ENCODE peak calls at places on chromosomes 4 and X, in ten cellular contexts. O is activated T-cell treated with anti-CD3 and anti-CD28 coated beads, Interleukin-2, amount 50 U/mL, for 72 hours; M is uterus; U is activated CD8-positive, alpha-beta memory T cell treated with anti-CD3 and anti-CD28 coated beads for 4 hours; V is SK-N-MC; Z is LoVo; S is progenitor cell of endocrine pancreas; J is PC-3; A is stimulated activated CD4-positive, alpha-beta T cell treated with anti-CD3 and anti-CD28 coated beads, Interleukin-4, amount 100 ng/mL, for 24 hours; D is kidney tubule cell. F is an unnamed sample.

GRCh38 chrX:84475596-84475995 is 26.7 kb downstream of the HDX start:
- DNase-seq in O (no peak), M (no peak), U (no peak), V (no peak), Z (no peak), S (no peak), J (no peak), A (no peak), D (no peak), F (no peak)

GRCh38 chr4:22019676-22020075 is 71.1 kb upstream of the KCNIP4 start:
- DNase-seq in O (no peak), M (no peak), U (no peak), V (no peak), Z (no peak), S (no peak), J (peak), A (no peak), D (no peak), F (no peak)

GRCh38 chr4:114384629-114385028 is 214.0 kb upstream of the UGT8 start:
- DNase-seq in O (no peak), M (no peak), U (no peak), V (peak), Z (peak), S (no peak), J (peak), A (no peak), D (peak), F (peak)

GRCh38 chrX:118228041-118228440 is 111.4 kb upstream of the KLHL13 start:
- DNase-seq in O (no peak), M (no peak), U (no peak), V (no peak), Z (no peak), S (no peak), J (no peak), A (no peak), D (no peak), F (no peak)

GRCh38 chr4:104064650-104065577 is 345.1 kb upstream of the TACR3 start:
- DNase-seq in O (peak), M (no peak), U (no peak), V (peak), Z (peak), S (peak), J (peak), A (peak), D (peak), F (peak)

GRCh38 chr4:3733195-3733594 is 33.0 kb upstream of the ADRA2C start:
- DNase-seq in O (no peak), M (no peak), U (no peak), V (no peak), Z (no peak), S (no peak), J (no peak), A (no peak), D (no peak), F (no peak)

GRCh38 chr4:11505225-11505971 is 76.7 kb upstream of the HS3ST1 start:
- DNase-seq in O (peak), M (no peak), U (peak), V (no peak), Z (peak), S (no peak), J (peak), A (peak), D (peak), F (peak)

GRCh38 chr4:78656968-78657445 is 105.4 kb downstream of the ANXA3 start:
- DNase-seq in O (no peak), M (no peak), U (no peak), V (no peak), Z (no peak), S (no peak), J (no peak), A (peak), D (no peak), F (no peak)

GRCh38 chr4:84708406-84709135 is 125.6 kb downstream of the CDS1 start:
- DNase-seq in O (no peak), M (no peak), U (no peak), V (no peak), Z (no peak), S (no peak), J (no peak), A (no peak), D (peak), F (peak)

GRCh38 chr4:182881928-182882327 is 35.3 kb downstream of the DCTD start:
- DNase-seq in O (no peak), M (no peak), U (no peak), V (no peak), Z (no peak), S (no peak), J (no peak), A (no peak), D (no peak), F (no peak)

GRCh38 chr4:16083217-16084191 is at the start of gene PROM1:
- DNase-seq in O (peak), M (no peak), U (no peak), V (no peak), Z (peak), S (peak), J (no peak), A (no peak), D (peak), F (no peak)

GRCh38 chrX:43581888-43582539 is 74.1 kb upstream of the MAOA start:
- DNase-seq in O (no peak), M (no peak), U (no peak), V (no peak), Z (no peak), S (no peak), J (no peak), A (no peak), D (no peak), F (peak)

GRCh38 chr4:182289809-182290208 is 46.6 kb downstream of the TENM3 start:
- DNase-seq in O (no peak), M (no peak), U (no peak), V (no peak), Z (no peak), S (no peak), J (no peak), A (no peak), D (no peak), F (no peak)

GRCh38 chr4:65069177-65069576 is 601.1 kb downstream of the EPHA5 start:
- DNase-seq in O (no peak), M (no peak), U (no peak), V (no peak), Z (no peak), S (no peak), J (no peak), A (no peak), D (no peak), F (no peak)

GRCh38 chrX:107716045-107716684 is 59.4 kb downstream of the TSC22D3 start:
- DNase-seq in O (peak), M (peak), U (no peak), V (no peak), Z (no peak), S (peak), J (peak), A (no peak), D (peak), F (no peak)

GRCh38 chr4:52566136-52567031 is 92.7 kb downstream of the USP46 start:
- DNase-seq in O (no peak), M (no peak), U (no peak), V (no peak), Z (no peak), S (no peak), J (no peak), A (no peak), D (peak), F (peak)

GRCh38 chr4:18882468-18882867 is 860.9 kb upstream of the LCORL start:
- DNase-seq in O (no peak), M (no peak), U (no peak), V (no peak), Z (no peak), S (no peak), J (peak), A (no peak), D (peak), F (peak)

GRCh38 chr4:101871962-101872676 is 81.6 kb downstream of the BANK1 start:
- DNase-seq in O (no peak), M (no peak), U (no peak), V (no peak), Z (no peak), S (no peak), J (no peak), A (no peak), D (no peak), F (no peak)

GRCh38 chr4:76447326-76447954 is 12.4 kb downstream of the SHROOM3 start:
- DNase-seq in O (no peak), M (no peak), U (no peak), V (no peak), Z (no peak), S (no peak), J (no peak), A (no peak), D (peak), F (peak)

GRCh38 chrX:65502618-65503017 is 32.0 kb downstream of the LAS1L start:
- DNase-seq in O (no peak), M (no peak), U (no peak), V (no peak), Z (no peak), S (no peak), J (no peak), A (no peak), D (no peak), F (no peak)

GRCh38 chr4:100189820-100190642 is at the start of gene DDIT4L:
- DNase-seq in O (peak), M (peak), U (no peak), V (no peak), Z (peak), S (peak), J (no peak), A (peak), D (peak), F (peak)

GRCh38 chr4:3526456-3526855 is 5.8 kb downstream of the LRPAP1 start:
- DNase-seq in O (no peak), M (no peak), U (no peak), V (no peak), Z (no peak), S (no peak), J (no peak), A (no peak), D (no peak), F (no peak)

GRCh38 chrX:68183612-68184214 is 249.6 kb downstream of the OPHN1 start:
- DNase-seq in O (peak), M (no peak), U (no peak), V (peak), Z (peak), S (no peak), J (peak), A (no peak), D (peak), F (peak)

GRCh38 chr4:3168029-3168428 is 80.9 kb upstream of the MSANTD1 start:
- DNase-seq in O (no peak), M (no peak), U (no peak), V (no peak), Z (no peak), S (no peak), J (no peak), A (no peak), D (peak), F (peak)

GRCh38 chr4:88097301-88097700 is 61.1 kb downstream of the ABCG2 start:
- DNase-seq in O (no peak), M (no peak), U (no peak), V (no peak), Z (no peak), S (no peak), J (no peak), A (no peak), D (no peak), F (peak)

GRCh38 chr4:53012738-53013137 is 150.6 kb downstream of the RASL11B start:
- DNase-seq in O (no peak), M (no peak), U (no peak), V (peak), Z (no peak), S (no peak), J (no peak), A (no peak), D (no peak), F (peak)

GRCh38 chrX:334971-335757 is 16.6 kb upstream of the GTPBP6 start:
- DNase-seq in O (no peak), M (no peak), U (no peak), V (no peak), Z (no peak), S (no peak), J (no peak), A (no peak), D (no peak), F (no peak)

GRCh38 chr4:87073187-87073569 is 138.4 kb downstream of the AFF1 start:
- DNase-seq in O (no peak), M (no peak), U (no peak), V (no peak), Z (no peak), S (no peak), J (no peak), A (no peak), D (no peak), F (no peak)

GRCh38 chr4:118849867-118850812 is 14.2 kb upstream of the SEC24D start:
- DNase-seq in O (peak), M (no peak), U (peak), V (no peak), Z (peak), S (no peak), J (peak), A (peak), D (peak), F (peak)

F was measured in amniotic epithelial cell.